ENCODE peak calls at places on chromosome 14, in seven cellular contexts. L is neural progenitor cell, S is left ventricle myocardium inferior, E is fibroblast of mammary gland, O is esophagus squamous epithelium, U is H7, A is tibial nerve. D is an unnamed sample.

GRCh38 chr14:46344327-46344937 is 307.1 kb downstream of the RPL10L start:
- DNase-seq in L (peak; percentile 66), S (no peak), E (peak; percentile 35), O (no peak), U (peak; percentile 1), A (no peak), D (peak; percentile 12)

GRCh38 chr14:102655154-102655553 is 62.7 kb downstream of the RCOR1 start:
- DNase-seq in L (no peak), S (no peak), E (peak; percentile 24), O (no peak), U (no peak), A (no peak), D (no peak)

GRCh38 chr14:75298187-75298985 is 19.8 kb downstream of the FOS start:
- DNase-seq in L (no peak), S (peak; percentile 61), E (peak; percentile 33), O (no peak), U (no peak), A (no peak), D (peak; percentile 57)

GRCh38 chr14:66508547-66508845 is 549 bp downstream of the GPHN start:
- DNase-seq in L (no peak), S (no peak), E (no peak), O (no peak), U (no peak), A (no peak), D (no peak)

GRCh38 chr14:91300283-91300841 is 55.9 kb upstream of the GPR68 start:
- DNase-seq in L (no peak), S (no peak), E (no peak), O (no peak), U (no peak), A (no peak), D (no peak)

GRCh38 chr14:88181072-88181471 is 142.0 kb downstream of the KCNK10 start:
- DNase-seq in L (no peak), S (no peak), E (no peak), O (no peak), U (no peak), A (no peak), D (no peak)

GRCh38 chr14:33484264-33484663 is 466.6 kb downstream of the EGLN3 start:
- DNase-seq in L (no peak), S (no peak), E (no peak), O (no peak), U (no peak), A (no peak), D (no peak)

GRCh38 chr14:78902010-78902623 is 731.9 kb downstream of the NRXN3 start:
- DNase-seq in L (peak; percentile 79), S (peak; percentile 14), E (peak; percentile 45), O (no peak), U (peak; percentile 4), A (no peak), D (no peak)

GRCh38 chr14:96160913-96161310 is 43.7 kb upstream of the BDKRB2 start:
- DNase-seq in L (no peak), S (no peak), E (no peak), O (no peak), U (no peak), A (no peak), D (no peak)

GRCh38 chr14:61923348-61923747 is 161.1 kb downstream of the SNAPC1 start:
- DNase-seq in L (no peak), S (no peak), E (peak; percentile 18), O (no peak), U (no peak), A (no peak), D (no peak)

GRCh38 chr14:89196561-89196960 is 220.5 kb downstream of the FOXN3 start:
- DNase-seq in L (no peak), S (no peak), E (no peak), O (no peak), U (no peak), A (no peak), D (no peak)

GRCh38 chr14:103973354-103973753 is 31.0 kb upstream of the RD3L start:
- DNase-seq in L (no peak), S (no peak), E (no peak), O (no peak), U (no peak), A (no peak), D (no peak)

GRCh38 chr14:95303107-95303506 is 16.6 kb downstream of the CLMN start:
- DNase-seq in L (no peak), S (no peak), E (no peak), O (no peak), U (no peak), A (no peak), D (no peak)

GRCh38 chr14:79197516-79197915 is 1013.8 kb downstream of the DIO2 start:
- DNase-seq in L (no peak), S (no peak), E (no peak), O (no peak), U (no peak), A (no peak), D (no peak)

GRCh38 chr14:65720743-65721142 is 308.2 kb downstream of the FUT8 start:
- DNase-seq in L (no peak), S (no peak), E (no peak), O (no peak), U (no peak), A (no peak), D (no peak)

GRCh38 chr14:93984987-93985410 is 8.6 kb upstream of the ASB2 start:
- DNase-seq in L (peak; percentile 65), S (peak; percentile 53), E (peak; percentile 41), O (no peak), U (peak; percentile 82), A (no peak), D (peak; percentile 14)

GRCh38 chr14:91342243-91342760 is 75.3 kb downstream of the CCDC88C start:
- DNase-seq in L (no peak), S (no peak), E (no peak), O (no peak), U (no peak), A (no peak), D (no peak)

GRCh38 chr14:99258341-99258781 is 13.6 kb downstream of the BCL11B start:
- DNase-seq in L (no peak), S (no peak), E (no peak), O (no peak), U (peak; percentile 86), A (no peak), D (no peak)

GRCh38 chr14:99255621-99256482 is 16.1 kb downstream of the BCL11B start:
- DNase-seq in L (no peak), S (no peak), E (no peak), O (no peak), U (no peak), A (no peak), D (no peak)

GRCh38 chr14:99257122-99257672 is 14.8 kb downstream of the BCL11B start:
- DNase-seq in L (no peak), S (no peak), E (no peak), O (no peak), U (no peak), A (no peak), D (no peak)

GRCh38 chr14:99257673-99258221 is 14.2 kb downstream of the BCL11B start:
- DNase-seq in L (no peak), S (no peak), E (no peak), O (no peak), U (no peak), A (no peak), D (no peak)

DNA sequence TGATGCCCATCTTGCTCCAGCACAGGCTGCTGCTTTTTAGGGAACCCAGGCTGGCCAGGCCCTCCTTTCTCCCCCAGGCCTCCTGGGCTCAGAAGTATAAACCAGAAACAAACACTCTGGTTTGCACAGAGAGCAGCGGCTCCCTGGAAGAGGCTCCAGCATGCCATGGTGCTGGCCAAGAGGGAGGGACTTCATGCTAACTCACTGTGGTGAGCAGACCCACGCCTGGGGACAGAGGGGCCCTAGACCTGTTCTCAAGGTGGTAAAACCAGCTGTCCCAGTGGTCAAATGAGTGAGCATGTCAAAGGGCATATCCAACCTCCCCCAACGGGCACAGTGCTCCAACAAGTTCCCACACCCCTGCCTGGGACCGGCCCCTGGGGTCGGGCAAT is 15.5 kb downstream of the BCL11B start:
- DNase-seq in L (no peak), S (no peak), E (no peak), O (no peak), U (no peak), A (no peak), D (no peak)
- H3K4me3 ChIP-seq in L (no peak overlapping the region), S (no peak overlapping the region), E (no peak overlapping the region), O (no peak overlapping the region), U (no peak overlapping the region), A (no peak overlapping the region), D (no peak overlapping the region)

DNA sequence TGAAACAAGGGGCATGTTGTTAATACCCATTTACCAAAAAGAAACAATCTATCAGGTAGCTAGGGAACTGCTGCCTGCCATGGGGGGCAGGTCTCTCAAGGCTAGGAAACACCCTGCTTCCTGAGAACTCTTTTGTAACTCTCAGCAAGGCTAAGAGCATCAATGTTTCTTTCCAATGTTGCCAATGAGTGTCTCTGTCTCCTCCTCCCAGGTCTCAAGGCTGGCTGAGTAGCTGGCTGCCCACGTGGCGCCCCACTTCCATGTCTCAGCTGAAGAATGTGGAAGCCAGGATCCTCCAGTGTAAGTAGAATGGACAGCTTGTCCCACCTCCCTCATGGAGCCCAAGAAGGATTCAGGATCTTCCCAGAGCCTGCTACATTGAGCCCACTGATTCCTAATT is 3.4 kb downstream of the ABHD4 start:
- DNase-seq in L (no peak), S (no peak), E (no peak), O (no peak), U (no peak), A (no peak), D (no peak)
- H3K4me3 ChIP-seq in L (no peak overlapping the region), S (no peak overlapping the region), E (no peak overlapping the region), O (no peak overlapping the region), U (no peak overlapping the region), A (no peak overlapping the region), D (no peak overlapping the region)

GRCh38 chr14:77108753-77109152 is 10.7 kb downstream of the CIPC start:
- DNase-seq in L (no peak), S (no peak), E (no peak), O (no peak), U (no peak), A (no peak), D (no peak)

GRCh38 chr14:77113644-77114043 is 15.6 kb downstream of the CIPC start:
- DNase-seq in L (no peak), S (peak; percentile 64), E (no peak), O (no peak), U (no peak), A (no peak), D (no peak)

GRCh38 chr14:77110286-77110685 is 12.2 kb downstream of the CIPC start:
- DNase-seq in L (no peak), S (no peak), E (no peak), O (no peak), U (no peak), A (no peak), D (no peak)

GRCh38 chr14:77109656-77110055 is 11.6 kb downstream of the CIPC start:
- DNase-seq in L (no peak), S (no peak), E (no peak), O (no peak), U (no peak), A (no peak), D (no peak)

DNA sequence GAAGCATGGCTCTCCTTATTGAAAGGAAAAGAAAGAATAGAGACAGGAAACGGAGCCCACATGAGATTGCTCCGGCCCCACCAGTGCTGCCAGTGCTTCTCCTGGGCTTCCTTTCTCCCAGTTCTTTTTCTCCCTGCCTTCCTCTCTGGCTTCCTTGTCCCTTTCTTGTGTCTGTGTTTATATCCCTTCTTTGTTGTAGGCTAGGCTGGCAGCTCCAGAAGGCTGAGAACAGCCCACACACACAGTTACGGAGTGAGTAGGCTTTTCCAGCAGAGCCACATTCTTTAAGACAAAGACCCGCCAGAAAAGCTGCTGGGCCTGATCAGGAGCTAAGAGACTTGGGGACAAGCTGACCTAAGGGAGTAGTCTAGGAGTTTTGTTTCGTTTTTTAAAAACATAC is 13.0 kb downstream of the CIPC start:
- DNase-seq in L (peak; percentile 95), S (no peak), E (no peak), O (no peak), U (peak; percentile 75), A (no peak), D (no peak)
- H3K4me3 ChIP-seq in L (peak overlapping the region; percentile 32), S (peak overlapping the region; percentile 20), E (no peak overlapping the region), O (no peak overlapping the region), U (no peak overlapping the region), A (no peak overlapping the region), D (no peak overlapping the region)

GRCh38 chr14:39233680-39234326 is at the start of gene MIA2:
- DNase-seq in L (no peak), S (no peak), E (no peak), O (no peak), U (no peak), A (no peak), D (no peak)
- H3K4me3 ChIP-seq in L (no peak within 1 kb of the TSS), S (no peak within 1 kb of the TSS), E (no peak within 1 kb of the TSS), O (no peak within 1 kb of the TSS), U (no peak within 1 kb of the TSS), A (no peak within 1 kb of the TSS), D (no peak within 1 kb of the TSS)